ENCODE peak calls at places on chromosomes 4 and X, in seven cellular contexts. J, L, D, T, C, X and K are unnamed samples.
A peak's percentile ranks its signal among the peaks of the same experiment; 100 is the strongest.

GRCh38 chr4:13642163-13642562 is 14.6 kb upstream of the BOD1L1 start:
- DNase-seq in T (no peak), D (no peak), C (no peak), X (no peak), L (no peak), J (no peak), K (no peak)

GRCh38 chr4:37068580-37068979 is 176.0 kb upstream of the NWD2 start:
- DNase-seq in L (no peak), D (no peak), C (no peak), X (no peak), J (peak; percentile 2), T (no peak), K (no peak)

GRCh38 chr4:17347445-17347844 is 164.4 kb downstream of the QDPR start:
- DNase-seq in D (no peak), J (peak; percentile 45), T (no peak), L (no peak), C (peak; percentile 40), X (no peak), K (no peak)

GRCh38 chr4:72448231-72448630 is 120.8 kb downstream of the ADAMTS3 start:
- DNase-seq in X (no peak), J (no peak), L (no peak), D (no peak), C (no peak), T (no peak), K (no peak)

GRCh38 chr4:20422398-20422797 is 170.7 kb downstream of the SLIT2 start:
- DNase-seq in C (peak; percentile 78), D (peak; percentile 8), L (peak; percentile 56), T (no peak), X (peak; percentile 65), J (peak; percentile 70), K (no peak)

GRCh38 chr4:98663226-98664006 is 5.0 kb upstream of the TSPAN5 start:
- DNase-seq in D (peak; percentile 77), L (no peak), T (no peak), J (no peak), C (no peak), X (no peak), K (peak; percentile 20)

GRCh38 chr4:173211222-173211621 is 42.6 kb downstream of the GALNT7 start:
- DNase-seq in D (no peak), X (no peak), T (no peak), C (no peak), L (no peak), J (no peak), K (no peak)

GRCh38 chr4:128858875-128859696 is 49.6 kb downstream of the JADE1 start:
- DNase-seq in C (no peak), J (no peak), D (no peak), L (peak; percentile 17), X (no peak), T (no peak), K (no peak)

GRCh38 chr4:112167790-112168189 is 22.5 kb downstream of the FAM241A start:
- DNase-seq in L (no peak), X (no peak), C (no peak), T (no peak), D (peak; percentile 35), J (no peak), K (no peak)

DNA sequence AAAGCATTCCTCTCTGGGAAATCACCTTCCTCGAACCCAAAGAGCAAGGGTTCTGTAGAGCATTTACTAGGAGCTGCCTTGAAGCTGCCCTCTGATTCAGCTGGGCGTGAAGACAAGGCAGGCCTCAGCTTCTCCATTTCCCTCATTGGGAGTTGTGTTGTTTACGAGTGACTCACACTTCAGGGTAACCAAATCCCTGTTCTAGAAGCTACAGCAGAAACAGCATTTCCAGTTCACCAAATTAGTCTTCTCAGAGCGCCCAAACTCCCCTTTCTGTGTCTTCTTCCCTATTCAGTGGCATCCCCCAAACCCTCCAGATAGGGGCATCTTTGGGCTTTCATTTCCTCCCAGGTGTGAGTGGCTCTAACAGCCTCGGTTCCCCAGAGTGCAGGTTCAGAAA is 858 bp upstream of the XPNPEP2 start:
- DNase-seq in D (no peak), C (no peak), T (no peak), X (no peak), L (peak; percentile 64), J (no peak), K (no peak)
- H3K27ac ChIP-seq in D (no peak overlapping the region), C (no peak overlapping the region), T (no peak overlapping the region), X (no peak overlapping the region), L (no peak overlapping the region), J (no peak overlapping the region), K (peak overlapping the region; percentile 52)

GRCh38 chr4:78190078-78190477 is 133.0 kb downstream of the FRAS1 start:
- DNase-seq in T (no peak), D (no peak), J (no peak), C (no peak), X (no peak), L (no peak), K (no peak)
- H3K9me3 ChIP-seq in T (no peaks in the 10 kb centered on the region), D (no peaks in the 10 kb centered on the region), J (no peaks in the 10 kb centered on the region), C (no peaks in the 10 kb centered on the region), X (no peaks in the 10 kb centered on the region), L (no peaks in the 10 kb centered on the region), K (peaks cover 18% of the 10 kb centered on the region)

GRCh38 chr4:153521995-153522799 is 56.0 kb downstream of the TMEM131L start:
- DNase-seq in X (no peak), C (no peak), T (no peak), L (no peak), J (no peak), D (peak; percentile 80), K (no peak)

GRCh38 chr4:153520227-153520626 is 54.1 kb downstream of the TMEM131L start:
- DNase-seq in J (no peak), T (no peak), L (no peak), X (no peak), C (no peak), D (no peak), K (no peak)

GRCh38 chr4:153522800-153523089 is 56.6 kb downstream of the TMEM131L start:
- DNase-seq in C (no peak), L (no peak), J (no peak), T (no peak), D (peak; percentile 34), X (no peak), K (no peak)

GRCh38 chr4:153520871-153521329 is 54.7 kb downstream of the TMEM131L start:
- DNase-seq in X (no peak), J (no peak), L (no peak), T (no peak), C (no peak), D (no peak), K (no peak)

GRCh38 chr4:153521467-153521866 is 55.3 kb downstream of the TMEM131L start:
- DNase-seq in D (peak; percentile 50), C (no peak), T (no peak), J (no peak), X (no peak), L (no peak), K (no peak)
- H3K4me3 ChIP-seq in D (peak overlapping the region; percentile 38), C (no peak overlapping the region), T (no peak overlapping the region), J (no peak overlapping the region), X (no peak overlapping the region), L (no peak overlapping the region), K (no peak overlapping the region)

GRCh38 chr4:139822391-139822790 is 156.8 kb downstream of the MGST2 start:
- DNase-seq in C (no peak), T (no peak), D (no peak), X (no peak), J (no peak), L (no peak), K (no peak)
- H3K27ac ChIP-seq in C (no peak overlapping the region), T (no peak overlapping the region), D (no peak overlapping the region), X (no peak overlapping the region), J (no peak overlapping the region), L (no peak overlapping the region), K (no peak overlapping the region)

GRCh38 chrX:146278381-146278780 is 460.8 kb downstream of the SLITRK2 start:
- DNase-seq in J (no peak), L (no peak), X (no peak), C (no peak), D (no peak), T (no peak), K (no peak)
- H3K9me3 ChIP-seq in J (peaks cover 29% of the 10 kb centered on the region), L (peaks cover 7% of the 10 kb centered on the region), X (no peaks in the 10 kb centered on the region), C (no peaks in the 10 kb centered on the region), D (no peaks in the 10 kb centered on the region), T (no peaks in the 10 kb centered on the region), K (no peaks in the 10 kb centered on the region)

DNA sequence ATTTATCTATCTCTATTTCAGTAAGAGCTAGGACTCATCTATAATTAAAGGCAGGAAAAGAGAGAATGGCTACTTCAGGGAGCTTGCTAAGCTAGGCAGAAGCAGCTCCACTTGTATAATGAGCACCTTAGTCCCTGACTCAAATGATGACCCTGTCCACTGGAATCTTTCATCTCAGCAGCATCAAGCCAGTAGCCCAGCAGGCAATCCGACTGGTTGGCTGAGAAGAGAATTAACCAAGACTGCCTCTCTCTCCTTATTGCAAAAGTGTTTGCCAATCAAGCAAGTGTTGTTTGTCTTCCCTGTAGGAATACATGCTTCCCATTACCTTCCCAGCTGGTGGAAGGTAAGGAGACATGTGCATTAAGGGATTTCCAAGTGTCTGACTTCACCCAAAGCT is 3.9 kb upstream of the SPOCK3 start:
- DNase-seq in T (no peak), J (no peak), X (no peak), L (no peak), C (no peak), D (no peak), K (no peak)
- H3K4me3 ChIP-seq in T (no peak overlapping the region), J (no peak overlapping the region), X (no peak overlapping the region), L (no peak overlapping the region), C (no peak overlapping the region), D (no peak overlapping the region), K (no peak overlapping the region)